ENCODE peak calls at places on chromosome 10, in nine cellular contexts. Q is amniotic stem cell; F is natural killer cell; U is stomach; H is T-helper 22 cell; J is naive thymus-derived CD4-positive, alpha-beta T cell; O is B cell; A is HuH-7.5; L is tibial artery. Z is an unnamed sample.

GRCh38 chr10:26573674-26574073 is 123.8 kb upstream of the PDSS1 start:
- DNase-seq in Q (no peak), F (no peak), U (no peak), H (no peak), J (no peak), O (no peak), A (no peak), L (no peak), Z (no peak)

GRCh38 chr10:62560207-62560819 is 186.1 kb downstream of the ZNF365 start:
- DNase-seq in Q (peak), F (no peak), U (no peak), H (no peak), J (no peak), O (no peak), A (no peak), L (peak), Z (no peak)

GRCh38 chr10:100873081-100873824 is 39.5 kb upstream of the SLF2 start:
- DNase-seq in Q (no peak), F (no peak), U (no peak), H (no peak), J (no peak), O (no peak), A (no peak), L (no peak), Z (no peak)

GRCh38 chr10:116796910-116797513 is 52.3 kb upstream of the ENO4 start:
- DNase-seq in Q (peak), F (peak), U (peak), H (peak), J (peak), O (peak), A (peak), L (peak), Z (peak)

GRCh38 chr10:7410306-7410799 is 481 bp downstream of the SFMBT2 start:
- DNase-seq in Q (no peak), F (peak), U (no peak), H (no peak), J (no peak), O (no peak), A (no peak), L (no peak), Z (no peak)

GRCh38 chr10:96367470-96367869 is 8.7 kb upstream of the OPALIN start:
- DNase-seq in Q (no peak), F (no peak), U (no peak), H (no peak), J (no peak), O (no peak), A (no peak), L (no peak), Z (no peak)

GRCh38 chr10:124802313-124802675 is 675 bp downstream of the ABRAXAS2 start:
- DNase-seq in Q (no peak), F (no peak), U (no peak), H (no peak), J (no peak), O (peak), A (peak), L (no peak), Z (no peak)

GRCh38 chr10:14102056-14102455 is 228.7 kb downstream of the FRMD4A start:
- DNase-seq in Q (no peak), F (no peak), U (no peak), H (no peak), J (no peak), O (no peak), A (no peak), L (no peak), Z (no peak)

GRCh38 chr10:51266496-51266895 is 192.2 kb downstream of the PRKG1 start:
- DNase-seq in Q (no peak), F (no peak), U (no peak), H (no peak), J (no peak), O (no peak), A (no peak), L (no peak), Z (no peak)

GRCh38 chr10:49143249-49143648 is 9.4 kb upstream of the FAM170B start:
- DNase-seq in Q (no peak), F (no peak), U (no peak), H (no peak), J (no peak), O (no peak), A (no peak), L (no peak), Z (no peak)

Z was measured in HEK293T.